ENCODE peak calls at places on chromosomes 16 and 17, in four cellular contexts. G is sigmoid colon, C is suprapubic skin, Y is upper lobe of left lung. B is an unnamed sample.

GRCh38 chr17:61538480-61538879 is 52.5 kb downstream of the NACA2 start:
- DNase-seq in G (no peak), C (no peak), Y (no peak), B (no peak)

GRCh38 chr17:75176625-75177024 is 6.1 kb downstream of the SUMO2 start:
- DNase-seq in G (no peak), C (no peak), Y (no peak), B (no peak)

GRCh38 chr17:48294193-48294909 is 135.7 kb downstream of the SKAP1 start:
- DNase-seq in G (no peak), C (no peak), Y (no peak), B (no peak)

GRCh38 chr17:58325289-58325726 is 3.3 kb downstream of the TSPOAP1 start:
- DNase-seq in G (no peak), C (no peak), Y (peak), B (no peak)

GRCh38 chr17:2264023-2264860 is 39.3 kb downstream of the SMG6 start:
- DNase-seq in G (no peak), C (no peak), Y (no peak), B (no peak)

GRCh38 chr16:8675183-8676159 is 1.1 kb downstream of the ABAT start:
- DNase-seq in G (peak), C (no peak), Y (no peak), B (no peak)

GRCh38 chr16:13873835-13874438 is 46.0 kb upstream of the ERCC4 start:
- DNase-seq in G (no peak), C (no peak), Y (no peak), B (no peak)

GRCh38 chr17:43676471-43676870 is 14.7 kb upstream of the MEOX1 start:
- DNase-seq in G (no peak), C (no peak), Y (no peak), B (no peak)

GRCh38 chr16:3171181-3171854 is 16.7 kb upstream of the OR1F1 start:
- DNase-seq in G (peak), C (no peak), Y (peak), B (no peak)

GRCh38 chr16:25692734-25693508 is 1.2 kb downstream of the HS3ST4 start:
- DNase-seq in G (no peak), C (no peak), Y (peak), B (no peak)

GRCh38 chr17:75521951-75522727 is 3.4 kb upstream of the LLGL2 start:
- DNase-seq in G (no peak), C (no peak), Y (peak), B (no peak)

GRCh38 chr17:12605222-12605621 is 60.5 kb upstream of the MYOCD start:
- DNase-seq in G (no peak), C (no peak), Y (no peak), B (no peak)

GRCh38 chr16:27273670-27274522 is 5.3 kb upstream of the NSMCE1 start:
- DNase-seq in G (no peak), C (no peak), Y (no peak), B (peak)

GRCh38 chr17:39742856-39743436 is 5.2 kb downstream of the GRB7 start:
- DNase-seq in G (no peak), C (no peak), Y (no peak), B (no peak)

GRCh38 chr17:39740357-39741111 is 2.8 kb downstream of the GRB7 start:
- DNase-seq in G (no peak), C (no peak), Y (no peak), B (no peak)

GRCh38 chr17:39739885-39740356 is 2.2 kb downstream of the GRB7 start:
- DNase-seq in G (no peak), C (no peak), Y (no peak), B (no peak)

GRCh38 chr17:39744075-39744835 is 6.5 kb downstream of the GRB7 start:
- DNase-seq in G (no peak), C (no peak), Y (no peak), B (no peak)

DNA sequence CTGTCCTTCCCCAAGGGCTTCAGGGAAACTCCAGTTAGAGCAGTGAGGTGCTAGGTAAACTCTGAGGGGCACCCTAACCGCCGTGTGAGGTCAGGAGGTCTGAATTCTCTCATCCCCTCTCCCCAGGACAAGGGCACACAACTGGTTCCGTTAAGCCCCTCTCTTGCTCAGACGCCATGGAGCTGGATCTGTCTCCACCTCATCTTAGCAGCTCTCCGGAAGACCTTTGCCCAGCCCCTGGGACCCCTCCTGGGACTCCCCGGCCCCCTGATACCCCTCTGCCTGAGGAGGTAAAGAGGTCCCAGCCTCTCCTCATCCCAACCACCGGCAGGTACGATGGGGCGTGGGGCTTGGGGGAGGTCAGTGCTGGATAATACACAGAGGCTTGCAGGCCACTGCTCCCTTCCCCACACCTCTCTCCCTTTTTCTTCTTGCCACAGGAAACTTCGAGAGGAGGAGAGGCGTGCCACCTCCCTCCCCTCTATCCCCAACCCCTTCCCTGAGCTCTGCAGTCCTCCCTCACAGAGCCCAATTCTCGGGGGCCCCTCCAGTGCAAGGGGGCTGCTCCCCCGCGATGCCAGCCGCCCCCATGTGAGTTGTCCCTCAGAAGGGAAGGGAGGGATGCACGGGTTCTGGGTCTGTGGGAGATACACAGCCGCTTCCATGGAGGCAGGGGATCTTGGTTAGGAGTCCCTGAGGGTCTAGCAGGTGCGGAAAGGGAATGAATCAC is 4.6 kb downstream of the GRB7 start:
- DNase-seq in G (no peak), C (no peak), Y (no peak), B (no peak)
- TF ChIP-seq POLR2AphosphoS5 in G (no peak), C (no peak), Y (no peak), B (no peak)

GRCh38 chr16:17032332-17032731 is 438.4 kb downstream of the XYLT1 start:
- DNase-seq in G (no peak), C (no peak), Y (no peak), B (no peak)

GRCh38 chr16:17034477-17035252 is 436.1 kb downstream of the XYLT1 start:
- DNase-seq in G (no peak), C (no peak), Y (no peak), B (no peak)

GRCh38 chr16:17029602-17030350 is 441.0 kb downstream of the XYLT1 start:
- DNase-seq in G (no peak), C (no peak), Y (no peak), B (no peak)

GRCh38 chr16:17027488-17028129 is 443.2 kb downstream of the XYLT1 start:
- DNase-seq in G (no peak), C (no peak), Y (no peak), B (no peak)

DNA sequence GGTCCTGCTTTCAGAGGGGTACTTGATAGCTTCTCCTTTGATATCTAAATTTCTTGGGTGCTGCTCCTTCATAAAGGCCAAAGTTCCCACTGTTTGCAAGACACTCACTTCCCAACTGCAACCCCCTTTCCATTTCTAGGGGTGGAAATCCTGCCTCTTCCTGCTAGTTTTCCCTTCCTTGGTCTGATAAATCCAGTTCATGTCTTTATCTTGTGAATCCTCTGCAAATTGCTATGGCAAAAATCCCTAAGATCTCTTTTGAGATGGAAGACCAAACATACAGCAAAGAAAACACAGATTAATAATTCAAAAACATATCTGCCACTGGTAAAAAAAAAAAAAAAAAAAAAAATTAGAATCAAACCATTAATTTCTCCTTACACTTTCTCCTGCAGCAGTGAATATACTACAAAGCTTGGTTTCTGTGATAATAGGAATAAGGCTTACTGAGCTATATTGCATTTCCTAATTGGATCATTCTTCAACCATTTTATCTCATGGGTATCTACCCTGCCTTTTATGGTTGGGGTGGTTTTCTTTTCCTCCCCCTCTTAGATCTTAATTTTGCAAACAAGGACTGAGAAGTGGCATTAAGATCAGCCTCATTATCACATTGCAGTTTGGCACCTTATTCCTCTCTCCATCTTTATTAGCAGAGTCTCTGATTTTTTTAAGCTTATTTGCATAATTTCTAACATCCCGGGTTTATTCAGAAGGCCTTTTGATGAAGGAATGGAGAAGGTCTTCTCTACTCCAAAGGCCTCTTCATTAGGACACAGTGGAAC is 439.1 kb downstream of the XYLT1 start:
- DNase-seq in G (no peak), C (no peak), Y (no peak), B (no peak)
- TF ChIP-seq POLR2A in G (no peak), C (no peak), Y (no peak), B (no peak)

GRCh38 chr16:24609417-24609739 is 70.0 kb downstream of the RBBP6 start:
- DNase-seq in G (no peak), C (no peak), Y (no peak), B (no peak)

GRCh38 chr16:24609740-24610420 is 70.5 kb downstream of the RBBP6 start:
- DNase-seq in G (peak), C (no peak), Y (no peak), B (no peak)

GRCh38 chr16:24610421-24610765 is 71.0 kb downstream of the RBBP6 start:
- DNase-seq in G (no peak), C (no peak), Y (peak), B (no peak)

GRCh38 chr16:24611310-24611709 is 71.9 kb downstream of the RBBP6 start:
- DNase-seq in G (no peak), C (no peak), Y (no peak), B (no peak)

GRCh38 chr16:24612656-24613055 is 73.3 kb downstream of the RBBP6 start:
- DNase-seq in G (no peak), C (no peak), Y (no peak), B (no peak)
- TF ChIP-seq POLR2AphosphoS5 in G (no peak), C (no peak), Y (no peak), B (no peak)

DNA sequence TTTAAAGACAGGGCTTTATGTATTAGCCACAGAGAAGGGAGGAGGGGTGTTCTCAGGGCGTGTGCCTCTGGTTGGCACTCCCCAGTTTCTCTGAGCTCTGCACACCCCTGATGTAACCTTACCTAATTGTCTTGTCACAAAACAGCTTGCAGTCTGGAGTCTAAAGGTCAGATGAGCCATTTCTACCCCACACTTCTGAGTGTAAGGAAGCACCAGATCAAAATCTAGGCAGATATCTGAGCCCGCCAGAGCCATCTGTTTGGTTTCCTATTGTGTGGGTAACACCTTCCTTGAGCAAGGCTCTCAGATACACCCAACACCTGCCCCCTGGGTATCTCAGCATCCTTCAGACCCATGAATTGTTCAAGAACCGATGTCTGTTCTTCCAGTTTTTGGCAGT is 15.5 kb downstream of the CDH1 start:
- DNase-seq in G (no peak), C (no peak), Y (no peak), B (no peak)
- TF ChIP-seq POLR2A in G (no peak), C (no peak), Y (no peak), B (no peak)

DNA sequence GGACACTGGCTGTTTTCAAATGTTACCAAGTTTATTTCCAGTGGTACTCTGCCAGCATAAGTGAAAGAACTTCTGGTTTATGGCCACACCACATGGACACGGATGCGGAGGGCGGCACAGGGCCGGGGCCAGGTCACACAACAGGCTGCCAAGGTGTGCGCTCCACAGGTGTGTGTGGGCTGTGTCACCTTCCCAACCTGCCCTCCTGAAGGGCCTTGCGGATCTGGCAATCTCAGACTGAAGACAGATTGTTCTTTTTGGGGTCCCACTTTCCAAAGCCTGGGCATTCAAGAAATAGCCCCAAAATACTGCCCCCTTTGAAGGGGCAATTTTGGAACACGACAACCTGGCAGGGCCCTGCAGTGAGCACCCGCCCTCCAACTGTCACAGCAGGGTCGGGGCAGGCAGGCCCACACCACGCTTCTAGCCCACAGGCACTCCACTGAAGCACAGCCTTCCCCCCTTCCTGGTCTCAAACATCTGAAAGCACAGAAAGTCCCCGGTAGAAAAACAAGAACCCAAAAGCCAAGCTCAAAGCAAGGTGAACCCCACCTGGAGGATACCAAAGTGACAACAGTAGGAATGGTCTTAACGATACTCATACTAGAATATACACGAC is 3.5 kb downstream of the CSNK1D start:
- DNase-seq in G (no peak), C (no peak), Y (no peak), B (no peak)
- TF ChIP-seq POLR2AphosphoS5 in G (no peak), C (no peak), Y (no peak), B (no peak)

GRCh38 chr16:56995136-56995805 is 5.9 kb downstream of the NLRC5 start:
- DNase-seq in G (peak), C (no peak), Y (no peak), B (no peak)
- TF ChIP-seq POLR2A in G (no peak), C (no peak), Y (no peak), B (no peak)

DNA sequence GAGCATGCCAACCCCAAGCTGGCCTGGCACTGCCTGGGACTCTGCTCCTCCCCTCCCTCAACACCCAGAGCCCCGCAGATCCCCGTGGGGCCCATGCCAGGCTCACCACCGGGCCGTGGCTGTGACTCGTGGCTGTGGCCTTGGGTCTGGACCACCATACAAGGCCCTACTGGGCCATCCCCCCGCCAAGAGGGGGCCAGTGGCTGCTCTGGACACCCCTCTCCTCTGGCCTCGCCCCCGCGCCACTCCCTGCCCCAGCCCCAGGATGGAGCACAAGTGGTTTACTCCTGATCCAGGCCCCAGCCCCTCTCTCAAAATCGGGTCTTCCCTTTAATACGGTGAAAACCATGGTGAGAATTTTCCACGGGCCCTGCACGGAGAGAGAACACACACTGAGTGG is 3.0 kb downstream of the PABPN1L start:
- DNase-seq in G (no peak), C (no peak), Y (peak), B (no peak)
- TF ChIP-seq POLR2AphosphoS5 in G (no peak), C (no peak), Y (no peak), B (no peak)

DNA sequence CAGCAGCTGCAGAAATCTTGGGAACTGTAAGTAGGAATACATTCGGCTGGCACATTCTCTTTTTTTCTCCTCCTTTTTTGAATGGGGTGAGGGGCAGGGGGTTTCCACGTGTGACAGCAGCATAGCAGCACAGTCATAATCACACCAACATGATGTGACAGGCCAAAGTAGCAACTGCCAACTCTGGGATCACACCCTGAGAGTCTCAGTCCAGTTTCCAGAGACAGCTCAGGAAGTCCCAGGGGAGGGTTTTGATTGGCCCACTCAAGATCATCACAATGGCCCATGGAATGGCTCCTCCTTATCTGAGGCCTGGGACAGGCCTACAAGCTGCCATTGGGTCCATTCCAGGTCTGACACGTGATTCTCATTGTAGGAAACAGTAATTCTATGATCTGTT is 207.0 kb upstream of the ASIC2 start:
- DNase-seq in G (no peak), C (no peak), Y (no peak), B (no peak)
- TF ChIP-seq POLR2A in G (no peak), C (no peak), Y (no peak), B (no peak)

DNA sequence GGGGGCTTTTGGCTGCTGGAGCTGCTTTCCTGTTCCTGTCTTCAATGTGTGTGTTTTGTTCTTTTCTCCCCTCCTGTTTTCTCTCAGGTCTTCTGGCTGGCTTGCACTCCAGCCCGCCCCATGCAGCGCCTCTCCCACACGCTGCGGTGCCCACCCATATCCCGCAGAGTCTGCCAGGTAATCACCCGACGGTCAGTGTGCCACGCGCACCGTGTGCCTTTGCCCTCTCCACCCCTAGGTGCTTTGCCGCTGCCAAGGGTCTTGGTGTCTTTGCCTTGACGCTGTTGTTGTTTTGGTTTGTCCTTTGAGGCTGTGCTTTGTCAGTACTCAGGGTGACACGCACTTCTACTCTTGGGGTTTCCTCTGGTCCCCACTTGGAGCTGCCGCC is 30.0 kb downstream of the UBN1 start:
- DNase-seq in G (no peak), C (no peak), Y (no peak), B (no peak)
- TF ChIP-seq POLR2AphosphoS5 in G (no peak), C (no peak), Y (no peak), B (no peak)

DNA sequence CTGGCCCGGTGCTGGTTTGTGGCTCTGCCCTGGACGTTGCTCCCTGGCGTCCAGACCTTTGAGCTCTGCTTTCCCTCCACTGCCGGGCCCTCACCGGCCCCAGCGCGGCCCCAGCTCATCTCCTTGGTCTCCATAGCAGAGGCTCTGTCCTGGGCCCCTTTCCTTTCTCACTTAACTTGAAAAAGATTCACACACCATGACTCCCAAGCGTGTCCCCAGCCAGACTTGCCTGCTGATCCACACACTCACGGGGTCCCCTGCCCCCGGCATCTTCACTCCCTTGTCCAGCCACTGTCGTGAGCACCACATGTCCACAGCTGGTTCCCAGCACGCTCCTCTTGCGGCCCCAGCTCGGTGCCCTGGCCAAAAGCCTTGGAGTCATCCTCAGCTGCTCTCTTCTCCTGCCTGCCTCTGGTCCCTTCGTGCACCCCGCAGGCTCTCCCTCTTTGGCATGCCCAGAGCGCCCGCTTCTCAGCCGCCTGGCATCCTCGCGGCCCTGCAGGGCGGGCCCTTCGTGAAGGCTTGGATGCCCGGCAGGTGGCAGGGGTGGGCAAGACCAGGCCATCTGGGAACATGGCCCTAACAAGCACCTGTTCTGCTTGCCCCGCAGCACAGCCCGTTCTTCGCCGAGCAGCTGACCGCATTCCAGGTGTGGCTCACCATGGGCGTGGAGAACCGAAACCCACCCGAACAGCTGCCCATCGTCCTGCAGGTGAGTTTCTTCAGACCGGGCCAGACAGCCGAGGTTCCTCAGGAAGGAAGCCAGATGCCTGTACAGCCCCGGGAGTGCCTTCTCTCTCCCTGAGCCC is 145.6 kb upstream of the CHMP6 start:
- DNase-seq in G (peak), C (no peak), Y (peak), B (no peak)
- TF ChIP-seq POLR2A in G (no peak), C (no peak), Y (no peak), B (no peak)